ENCODE peak calls at places on chromosomes 3 and 15, in four cellular contexts. One of them, this sample, is unnamed.

GRCh38 chr3:53254810-53255359 is 937 bp downstream of the TKT start:
- DNase-seq in stomach: peak
- DNase-seq in WERI-Rb-1: peak
- DNase-seq in uterus: peak
- DNase-seq in this sample: peak

GRCh38 chr15:90716976-90717821 is at the start of gene BLM:
- DNase-seq in stomach: peak
- DNase-seq in WERI-Rb-1: peak
- DNase-seq in uterus: peak
- DNase-seq in this sample: peak

GRCh38 chr3:100159564-100160153 is 45.4 kb upstream of the FILIP1L start:
- DNase-seq in stomach: no peak
- DNase-seq in WERI-Rb-1: no peak
- DNase-seq in uterus: no peak
- DNase-seq in this sample: no peak

GRCh38 chr3:12436514-12437222 is 47.6 kb upstream of the TSEN2 start:
- DNase-seq in stomach: no peak
- DNase-seq in WERI-Rb-1: no peak
- DNase-seq in uterus: peak
- DNase-seq in this sample: no peak

GRCh38 chr3:58161435-58162398 is 49.1 kb downstream of the DNASE1L3 start:
- DNase-seq in stomach: peak
- DNase-seq in WERI-Rb-1: no peak
- DNase-seq in uterus: peak
- DNase-seq in this sample: no peak

GRCh38 chr3:35640186-35640584 is 860 bp downstream of the ARPP21 start:
- DNase-seq in stomach: no peak
- DNase-seq in WERI-Rb-1: no peak
- DNase-seq in uterus: no peak
- DNase-seq in this sample: no peak

GRCh38 chr15:68411276-68411675 is 20.7 kb downstream of the ITGA11 start:
- DNase-seq in stomach: no peak
- DNase-seq in WERI-Rb-1: peak
- DNase-seq in uterus: peak
- DNase-seq in this sample: peak

GRCh38 chr3:69032137-69032536 is 18.7 kb upstream of the EOGT start:
- DNase-seq in stomach: no peak
- DNase-seq in WERI-Rb-1: no peak
- DNase-seq in uterus: no peak
- DNase-seq in this sample: no peak

GRCh38 chr3:56424357-56424756 is 43.9 kb downstream of the ERC2 start:
- DNase-seq in stomach: no peak
- DNase-seq in WERI-Rb-1: no peak
- DNase-seq in uterus: no peak
- DNase-seq in this sample: no peak

GRCh38 chr15:75718326-75718725 is 5.7 kb upstream of the CSPG4 start:
- DNase-seq in stomach: peak
- DNase-seq in WERI-Rb-1: no peak
- DNase-seq in uterus: peak
- DNase-seq in this sample: no peak

GRCh38 chr3:186915808-186916796 is 14.2 kb upstream of the ST6GAL1 start:
- DNase-seq in stomach: no peak
- DNase-seq in WERI-Rb-1: no peak
- DNase-seq in uterus: no peak
- DNase-seq in this sample: no peak

GRCh38 chr3:81716870-81717509 is 44.5 kb downstream of the GBE1 start:
- DNase-seq in stomach: peak
- DNase-seq in WERI-Rb-1: peak
- DNase-seq in uterus: no peak
- DNase-seq in this sample: no peak

GRCh38 chr15:62190257-62190656 is 25.2 kb upstream of the C2CD4B start:
- DNase-seq in stomach: no peak
- DNase-seq in WERI-Rb-1: no peak
- DNase-seq in uterus: no peak
- DNase-seq in this sample: no peak

GRCh38 chr15:45116006-45116481 is 1.9 kb downstream of the DUOXA2 start:
- DNase-seq in stomach: no peak
- DNase-seq in WERI-Rb-1: no peak
- DNase-seq in uterus: no peak
- DNase-seq in this sample: no peak

GRCh38 chr15:87648278-87648677 is 608.3 kb downstream of the NTRK3 start:
- DNase-seq in stomach: no peak
- DNase-seq in WERI-Rb-1: no peak
- DNase-seq in uterus: no peak
- DNase-seq in this sample: no peak

GRCh38 chr3:160473233-160473632 is 23.6 kb upstream of the TRIM59 start:
- DNase-seq in stomach: no peak
- DNase-seq in WERI-Rb-1: no peak
- DNase-seq in uterus: no peak
- DNase-seq in this sample: no peak

GRCh38 chr15:77042955-77043920 is 27.7 kb downstream of the TSPAN3 start:
- DNase-seq in stomach: no peak
- DNase-seq in WERI-Rb-1: no peak
- DNase-seq in uterus: no peak
- DNase-seq in this sample: no peak

GRCh38 chr15:64686130-64686735 is 89.2 kb downstream of the RBPMS2 start:
- DNase-seq in stomach: no peak
- DNase-seq in WERI-Rb-1: peak
- DNase-seq in uterus: peak
- DNase-seq in this sample: no peak

GRCh38 chr15:31482122-31482922 is 155.7 kb downstream of the KLF13 start:
- DNase-seq in stomach: peak
- DNase-seq in WERI-Rb-1: no peak
- DNase-seq in uterus: peak
- DNase-seq in this sample: peak

GRCh38 chr15:77860101-77860691 is 217.3 kb downstream of the TBC1D2B start:
- DNase-seq in stomach: no peak
- DNase-seq in WERI-Rb-1: no peak
- DNase-seq in uterus: no peak
- DNase-seq in this sample: peak

GRCh38 chr3:138862531-138862923 is 27.8 kb upstream of the PIK3CB start:
- DNase-seq in stomach: peak
- DNase-seq in WERI-Rb-1: no peak
- DNase-seq in uterus: no peak
- DNase-seq in this sample: no peak

GRCh38 chr15:37793851-37794250 is 140.6 kb upstream of the TMCO5A start:
- DNase-seq in stomach: no peak
- DNase-seq in WERI-Rb-1: peak
- DNase-seq in uterus: no peak
- DNase-seq in this sample: no peak

GRCh38 chr15:37791693-37792092 is 142.7 kb upstream of the TMCO5A start:
- DNase-seq in stomach: no peak
- DNase-seq in WERI-Rb-1: no peak
- DNase-seq in uterus: no peak
- DNase-seq in this sample: no peak

GRCh38 chr15:37794947-37795346 is 139.5 kb upstream of the TMCO5A start:
- DNase-seq in stomach: no peak
- DNase-seq in WERI-Rb-1: no peak
- DNase-seq in uterus: no peak
- DNase-seq in this sample: no peak

GRCh38 chr15:37789881-37790280 is 144.6 kb upstream of the TMCO5A start:
- DNase-seq in stomach: no peak
- DNase-seq in WERI-Rb-1: no peak
- DNase-seq in uterus: no peak
- DNase-seq in this sample: no peak

GRCh38 chr15:37792351-37792750 is 142.1 kb upstream of the TMCO5A start:
- DNase-seq in stomach: no peak
- DNase-seq in WERI-Rb-1: no peak
- DNase-seq in uterus: no peak
- DNase-seq in this sample: no peak
- H3K4me3 ChIP-seq in stomach: no peak
- H3K4me3 ChIP-seq in WERI-Rb-1: no peak
- H3K4me3 ChIP-seq in uterus: no peak
- H3K4me3 ChIP-seq in this sample: no peak

GRCh38 chr3:184320099-184320445 is 5.7 kb downstream of the EIF4G1 start:
- DNase-seq in stomach: peak
- DNase-seq in WERI-Rb-1: no peak
- DNase-seq in uterus: peak
- DNase-seq in this sample: peak
- H3K4me3 ChIP-seq in stomach: peak
- H3K4me3 ChIP-seq in WERI-Rb-1: no peak
- H3K4me3 ChIP-seq in uterus: no peak
- H3K4me3 ChIP-seq in this sample: peak

GRCh38 chr15:66740802-66741201 is 38.8 kb downstream of the SMAD6 start:
- DNase-seq in stomach: no peak
- DNase-seq in WERI-Rb-1: no peak
- DNase-seq in uterus: peak
- DNase-seq in this sample: no peak
- H3K4me3 ChIP-seq in stomach: no peak
- H3K4me3 ChIP-seq in WERI-Rb-1: no peak
- H3K4me3 ChIP-seq in uterus: no peak
- H3K4me3 ChIP-seq in this sample: no peak

GRCh38 chr15:74421302-74422245 is 12.2 kb downstream of the SEMA7A start:
- DNase-seq in stomach: no peak
- DNase-seq in WERI-Rb-1: no peak
- DNase-seq in uterus: no peak
- DNase-seq in this sample: no peak

GRCh38 chr15:74422370-74422722 is 11.4 kb downstream of the SEMA7A start:
- DNase-seq in stomach: no peak
- DNase-seq in WERI-Rb-1: peak
- DNase-seq in uterus: no peak
- DNase-seq in this sample: no peak

GRCh38 chr15:74423443-74424257 is 10.1 kb downstream of the SEMA7A start:
- DNase-seq in stomach: no peak
- DNase-seq in WERI-Rb-1: no peak
- DNase-seq in uterus: no peak
- DNase-seq in this sample: no peak

GRCh38 chr15:74424901-74425528 is 8.7 kb downstream of the SEMA7A start:
- DNase-seq in stomach: no peak
- DNase-seq in WERI-Rb-1: no peak
- DNase-seq in uterus: no peak
- DNase-seq in this sample: no peak

GRCh38 chr15:74422723-74423442 is 10.9 kb downstream of the SEMA7A start:
- DNase-seq in stomach: no peak
- DNase-seq in WERI-Rb-1: no peak
- DNase-seq in uterus: no peak
- DNase-seq in this sample: no peak
- H3K4me3 ChIP-seq in stomach: no peak
- H3K4me3 ChIP-seq in WERI-Rb-1: no peak
- H3K4me3 ChIP-seq in uterus: no peak
- H3K4me3 ChIP-seq in this sample: no peak

GRCh38 chr15:98883504-98883903 is 124.1 kb downstream of the PGPEP1L start:
- DNase-seq in stomach: no peak
- DNase-seq in WERI-Rb-1: no peak
- DNase-seq in uterus: no peak
- DNase-seq in this sample: no peak
- H3K4me3 ChIP-seq in stomach: no peak
- H3K4me3 ChIP-seq in WERI-Rb-1: no peak
- H3K4me3 ChIP-seq in uterus: no peak
- H3K4me3 ChIP-seq in this sample: no peak

DNA sequence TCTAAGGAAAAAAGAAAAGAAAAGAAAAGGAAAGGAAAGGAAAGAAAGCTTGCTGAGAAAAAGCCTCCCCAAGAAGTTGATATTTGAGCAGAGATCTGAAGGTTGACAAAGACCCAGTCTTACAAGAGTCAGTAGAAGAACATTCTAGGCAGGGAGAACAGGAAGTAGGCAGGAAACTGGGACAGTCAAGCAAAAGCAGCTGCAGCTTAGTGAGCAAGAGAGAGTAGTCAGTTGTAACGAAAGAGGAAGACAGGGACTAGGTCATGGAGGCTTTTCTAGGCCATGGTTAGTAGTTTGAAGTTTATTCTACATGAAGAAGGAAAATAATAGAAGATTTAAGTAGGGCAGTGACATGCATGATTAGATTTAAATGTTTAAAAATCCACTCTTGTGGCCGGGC is 31.8 kb upstream of the KLHL6 start:
- DNase-seq in stomach: no peak
- DNase-seq in WERI-Rb-1: no peak
- DNase-seq in uterus: no peak
- DNase-seq in this sample: no peak
- H3K4me3 ChIP-seq in stomach: no peak
- H3K4me3 ChIP-seq in WERI-Rb-1: no peak
- H3K4me3 ChIP-seq in uterus: no peak
- H3K4me3 ChIP-seq in this sample: no peak

DNA sequence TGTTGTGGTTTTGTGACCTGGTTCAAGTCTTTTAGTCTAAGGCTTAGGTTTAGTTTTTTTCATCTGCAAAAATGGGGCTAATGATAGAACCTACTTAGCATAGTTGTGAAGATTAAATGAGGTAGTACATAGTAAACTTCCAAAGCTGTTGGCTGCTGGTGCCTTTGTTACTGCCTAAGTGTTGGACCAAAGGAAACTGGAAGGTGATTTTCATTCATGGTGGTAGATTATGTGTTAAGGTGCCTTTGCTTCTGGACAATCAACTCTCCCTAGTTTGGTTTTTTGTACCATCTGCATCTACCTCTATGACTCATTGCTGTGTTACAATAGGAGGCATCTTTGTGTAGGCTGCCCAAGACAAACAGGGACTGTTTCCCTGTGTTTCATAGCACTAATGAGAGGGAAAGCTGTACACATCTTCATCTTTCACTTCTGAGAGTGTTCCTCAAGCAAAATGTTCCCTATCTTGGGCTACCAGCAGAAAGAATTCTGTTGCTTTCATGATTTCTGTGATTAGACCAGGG is 3.2 kb downstream of the MAP2K1 start:
- DNase-seq in stomach: no peak
- DNase-seq in WERI-Rb-1: no peak
- DNase-seq in uterus: no peak
- DNase-seq in this sample: no peak
- H3K4me3 ChIP-seq in stomach: no peak
- H3K4me3 ChIP-seq in WERI-Rb-1: no peak
- H3K4me3 ChIP-seq in uterus: no peak
- H3K4me3 ChIP-seq in this sample: no peak

DNA sequence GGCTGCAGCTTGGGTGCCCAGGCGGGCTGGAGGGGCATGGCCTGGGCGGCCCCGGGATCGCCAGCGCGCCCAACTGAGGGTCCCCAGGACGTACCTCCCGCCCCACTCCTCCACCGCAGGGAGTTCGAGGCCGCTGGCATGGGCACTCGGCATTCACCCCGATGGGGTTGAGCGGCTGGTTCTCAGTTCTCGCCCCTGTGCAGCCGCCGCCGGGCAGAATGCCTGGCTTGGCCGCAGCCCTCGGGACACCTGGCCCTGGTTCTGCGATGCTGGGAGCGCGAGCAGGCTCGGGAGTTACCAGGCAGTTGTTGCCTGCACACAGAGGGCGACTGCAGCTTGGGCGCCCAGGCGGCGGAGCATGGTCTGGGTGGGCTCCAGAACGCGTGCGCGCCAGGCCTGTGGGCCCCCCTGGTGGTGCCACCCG is 121.4 kb downstream of the LMLN start:
- DNase-seq in stomach: no peak
- DNase-seq in WERI-Rb-1: no peak
- DNase-seq in uterus: no peak
- DNase-seq in this sample: no peak
- H3K4me3 ChIP-seq in stomach: peak
- H3K4me3 ChIP-seq in WERI-Rb-1: no peak
- H3K4me3 ChIP-seq in uterus: no peak
- H3K4me3 ChIP-seq in this sample: peak